ENCODE peak calls at places on chromosomes 1 and 21, in four cellular contexts. P is testis, A is A549, G is suprapubic skin. C is an unnamed sample. For H3K4me1, the result is how much of the 10 kb centered on the place peaks cover.

GRCh38 chr1:27509127-27510080 is 19.4 kb upstream of the WASF2 start:
- DNase-seq in P (no peak), A (no peak), G (no peak), C (no peak)

GRCh38 chr1:219310181-219310728 is 136.6 kb downstream of the LYPLAL1 start:
- DNase-seq in P (no peak), A (no peak), G (no peak), C (no peak)

GRCh38 chr1:87140831-87141540 is 187.7 kb upstream of the LMO4 start:
- DNase-seq in P (no peak), A (no peak), G (no peak), C (no peak)

GRCh38 chr1:180243517-180244221 is 13.6 kb downstream of the LHX4 start:
- DNase-seq in P (no peak), A (peak), G (no peak), C (no peak)

GRCh38 chr1:166691476-166691875 is 147.8 kb upstream of the POGK start:
- DNase-seq in P (no peak), A (no peak), G (no peak), C (no peak)

GRCh38 chr1:55156093-55156492 is 59.1 kb downstream of the USP24 start:
- DNase-seq in P (no peak), A (no peak), G (no peak), C (no peak)

GRCh38 chr1:190835658-190836057 is 358.0 kb upstream of the BRINP3 start:
- DNase-seq in P (no peak), A (no peak), G (no peak), C (no peak)

GRCh38 chr1:106889054-106889453 is 167.4 kb upstream of the PRMT6 start:
- DNase-seq in P (no peak), A (no peak), G (no peak), C (no peak)

GRCh38 chr1:205542367-205542766 is 37.9 kb downstream of the CDK18 start:
- DNase-seq in P (no peak), A (no peak), G (peak), C (no peak)

GRCh38 chr21:45278156-45278911 is 9.4 kb downstream of the POFUT2 start:
- DNase-seq in P (no peak), A (no peak), G (peak), C (peak)

GRCh38 chr1:54499097-54500029 is 48.7 kb upstream of the ACOT11 start:
- DNase-seq in P (peak), A (peak), G (no peak), C (no peak)

GRCh38 chr1:202571719-202572339 is 138.4 kb downstream of the SYT2 start:
- DNase-seq in P (no peak), A (peak), G (no peak), C (no peak)

GRCh38 chr1:202760589-202760988 is 47.6 kb downstream of the KDM5B start:
- DNase-seq in P (no peak), A (no peak), G (no peak), C (no peak)

GRCh38 chr1:192477630-192478029 is 97.9 kb upstream of the RGS1 start:
- DNase-seq in P (no peak), A (peak), G (no peak), C (no peak)

GRCh38 chr21:30223596-30223995 is 7.7 kb upstream of the CLDN8 start:
- DNase-seq in P (no peak), A (no peak), G (no peak), C (no peak)

GRCh38 chr21:30232011-30232410 is 16.1 kb upstream of the CLDN8 start:
- DNase-seq in P (no peak), A (no peak), G (no peak), C (no peak)

GRCh38 chr21:30227633-30228404 is 11.9 kb upstream of the CLDN8 start:
- DNase-seq in P (no peak), A (no peak), G (no peak), C (peak)

DNA sequence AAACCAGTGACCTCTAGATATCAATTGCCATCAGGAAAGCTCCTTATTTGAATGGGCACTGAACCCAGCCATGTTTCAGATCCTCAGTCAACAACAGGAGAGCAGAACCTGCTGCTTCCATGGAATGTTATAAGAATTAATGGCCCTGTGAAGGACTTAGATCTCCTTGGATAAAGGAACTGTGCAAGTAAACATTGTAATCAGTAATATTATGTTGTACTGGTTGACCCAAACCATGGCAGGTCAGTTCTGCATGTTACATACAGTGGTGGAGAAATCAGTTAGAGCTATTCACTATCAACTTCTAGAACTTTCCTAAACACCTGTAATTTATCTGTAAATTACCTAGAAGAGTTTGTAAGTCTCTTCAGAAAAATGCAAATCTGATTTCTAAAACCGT is 11.2 kb upstream of the CLDN8 start:
- DNase-seq in P (no peak), A (no peak), G (no peak), C (no peak)
- H3K4me3 ChIP-seq in P (no peak), A (no peak), G (no peak), C (no peak)

GRCh38 chr1:1347026-1347595 is 2.1 kb downstream of the DVL1 start:
- DNase-seq in P (no peak), A (no peak), G (no peak), C (peak)

GRCh38 chr1:1346501-1346890 is 2.7 kb downstream of the DVL1 start:
- DNase-seq in P (no peak), A (no peak), G (no peak), C (peak)

GRCh38 chr1:1348420-1349255 is 580 bp downstream of the DVL1 start:
- DNase-seq in P (no peak), A (no peak), G (no peak), C (peak)

GRCh38 chr1:1349256-1350012 is at the start of gene DVL1:
- DNase-seq in P (peak), A (no peak), G (no peak), C (no peak)

DNA sequence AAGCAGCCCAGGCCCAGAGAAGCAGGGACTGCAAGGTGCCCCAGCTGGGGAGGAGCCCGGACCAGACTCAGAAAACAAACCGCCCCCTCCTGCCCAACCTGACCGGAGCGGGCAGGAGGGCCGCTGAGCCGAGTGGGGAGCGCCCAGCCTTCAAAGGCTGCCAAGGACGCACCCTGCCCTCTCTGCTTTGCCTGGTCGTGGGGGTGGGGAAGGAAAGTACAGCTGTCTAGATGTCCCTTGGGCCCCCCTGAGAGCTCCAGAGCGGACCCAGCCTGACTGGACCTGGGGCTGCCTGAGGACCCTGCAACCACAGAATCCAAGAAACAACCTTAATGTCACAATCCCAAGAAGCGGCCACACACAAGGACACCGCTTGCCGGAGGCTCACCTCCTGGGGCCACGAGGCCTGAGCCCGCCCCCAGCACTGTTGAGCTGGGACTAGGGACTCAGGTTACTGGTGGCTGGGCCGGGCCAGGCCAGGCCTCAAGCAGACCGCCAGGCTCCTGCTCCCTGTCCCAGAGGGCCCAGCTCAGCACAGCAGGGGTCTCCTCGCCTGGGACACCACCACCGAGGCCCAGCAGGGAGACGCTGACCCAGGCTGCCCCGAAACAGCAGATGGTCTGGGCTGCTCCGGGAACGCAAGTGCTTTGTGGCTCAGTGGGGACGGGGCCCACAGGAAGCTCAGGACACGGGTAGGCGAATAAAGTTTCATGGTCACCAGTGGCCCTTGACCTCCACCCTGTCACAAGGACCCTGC is 1.4 kb downstream of the DVL1 start:
- DNase-seq in P (peak), A (no peak), G (no peak), C (peak)
- H3K4me1 ChIP-seq in P (under half), A (half or more), G (half or more), C (under half)

GRCh38 chr1:101438359-101438758 is 201.5 kb downstream of the S1PR1 start:
- DNase-seq in P (peak), A (no peak), G (no peak), C (no peak)
- H3K4me3 ChIP-seq in P (no peak), A (no peak), G (no peak), C (no peak)

GRCh38 chr1:85315789-85316188 is 39.4 kb upstream of the BCL10 start:
- DNase-seq in P (no peak), A (no peak), G (no peak), C (no peak)
- H3K4me1 ChIP-seq in P (under half), A (half or more), G (under half), C (half or more)

GRCh38 chr1:157585984-157586383 is 11.9 kb downstream of the FCRL4 start:
- DNase-seq in P (no peak), A (no peak), G (no peak), C (no peak)
- H3K4me3 ChIP-seq in P (no peak), A (no peak), G (no peak), C (no peak)